ENCODE peak calls at places on chromosomes 7 and 10, in four cellular contexts. Z, G, E and Q are unnamed samples.

GRCh38 chr7:48350515-48350914 is 179.3 kb downstream of the ABCA13 start:
- DNase-seq in E (no peak), Z (no peak), G (no peak), Q (no peak)

GRCh38 chr7:33339074-33339805 is 209.9 kb downstream of the BBS9 start:
- DNase-seq in Z (no peak), E (no peak), G (no peak), Q (no peak)

GRCh38 chr7:15749631-15750030 is 63.1 kb upstream of the MEOX2 start:
- DNase-seq in G (no peak), E (no peak), Z (no peak), Q (no peak)

GRCh38 chr10:5447611-5448071 is 35.3 kb downstream of the NET1 start:
- DNase-seq in Z (no peak), E (no peak), G (no peak), Q (no peak)

GRCh38 chr7:113731571-113731970 is 187.2 kb downstream of the PPP1R3A start:
- DNase-seq in G (no peak), Z (no peak), E (no peak), Q (no peak)

GRCh38 chr7:156219307-156220077 is 407.2 kb upstream of the SHH start:
- DNase-seq in G (no peak), E (no peak), Z (no peak), Q (no peak)

GRCh38 chr10:126376956-126377355 is 11.3 kb downstream of the ADAM12 start:
- DNase-seq in E (no peak), Z (no peak), G (no peak), Q (no peak)

GRCh38 chr10:2262333-2262732 is 525.0 kb upstream of the ADARB2 start:
- DNase-seq in E (no peak), G (no peak), Z (no peak), Q (no peak)

GRCh38 chr10:64170791-64171190 is 649.6 kb downstream of the REEP3 start:
- DNase-seq in Z (no peak), E (no peak), G (no peak), Q (no peak)

GRCh38 chr10:17026686-17027485 is 102.7 kb downstream of the CUBN start:
- DNase-seq in E (no peak), Z (peak; percentile 57), G (no peak), Q (peak; percentile 60)

GRCh38 chr7:47651355-47652317 is 69.7 kb upstream of the TNS3 start:
- DNase-seq in Z (no peak), G (peak; percentile 99), E (peak; percentile 30), Q (no peak)

GRCh38 chr10:78338717-78339116 is 305.1 kb downstream of the RPS24 start:
- DNase-seq in G (no peak), E (no peak), Z (no peak), Q (peak; percentile 4)

GRCh38 chr7:137718360-137718759 is 128.4 kb downstream of the DGKI start:
- DNase-seq in E (no peak), Z (no peak), G (no peak), Q (no peak)

GRCh38 chr10:110273474-110273873 is 31.2 kb downstream of the SMNDC1 start:
- DNase-seq in E (no peak), G (peak; percentile 43), Z (peak; percentile 8), Q (peak; percentile 24)

GRCh38 chr7:139613971-139614411 is 90.5 kb downstream of the CLEC2L start:
- DNase-seq in E (no peak), G (no peak), Z (no peak), Q (no peak)

GRCh38 chr10:73218466-73219191 is 28.4 kb downstream of the DNAJC9 start:
- DNase-seq in Z (no peak), G (no peak), E (peak; percentile 6), Q (no peak)

GRCh38 chr10:8520382-8520781 is 465.9 kb downstream of the GATA3 start:
- DNase-seq in E (no peak), Z (no peak), G (no peak), Q (no peak)
- TF ChIP-seq CTCF in E (no peak), Z (no peak), G (peak; percentile 6), Q (no peak)

DNA sequence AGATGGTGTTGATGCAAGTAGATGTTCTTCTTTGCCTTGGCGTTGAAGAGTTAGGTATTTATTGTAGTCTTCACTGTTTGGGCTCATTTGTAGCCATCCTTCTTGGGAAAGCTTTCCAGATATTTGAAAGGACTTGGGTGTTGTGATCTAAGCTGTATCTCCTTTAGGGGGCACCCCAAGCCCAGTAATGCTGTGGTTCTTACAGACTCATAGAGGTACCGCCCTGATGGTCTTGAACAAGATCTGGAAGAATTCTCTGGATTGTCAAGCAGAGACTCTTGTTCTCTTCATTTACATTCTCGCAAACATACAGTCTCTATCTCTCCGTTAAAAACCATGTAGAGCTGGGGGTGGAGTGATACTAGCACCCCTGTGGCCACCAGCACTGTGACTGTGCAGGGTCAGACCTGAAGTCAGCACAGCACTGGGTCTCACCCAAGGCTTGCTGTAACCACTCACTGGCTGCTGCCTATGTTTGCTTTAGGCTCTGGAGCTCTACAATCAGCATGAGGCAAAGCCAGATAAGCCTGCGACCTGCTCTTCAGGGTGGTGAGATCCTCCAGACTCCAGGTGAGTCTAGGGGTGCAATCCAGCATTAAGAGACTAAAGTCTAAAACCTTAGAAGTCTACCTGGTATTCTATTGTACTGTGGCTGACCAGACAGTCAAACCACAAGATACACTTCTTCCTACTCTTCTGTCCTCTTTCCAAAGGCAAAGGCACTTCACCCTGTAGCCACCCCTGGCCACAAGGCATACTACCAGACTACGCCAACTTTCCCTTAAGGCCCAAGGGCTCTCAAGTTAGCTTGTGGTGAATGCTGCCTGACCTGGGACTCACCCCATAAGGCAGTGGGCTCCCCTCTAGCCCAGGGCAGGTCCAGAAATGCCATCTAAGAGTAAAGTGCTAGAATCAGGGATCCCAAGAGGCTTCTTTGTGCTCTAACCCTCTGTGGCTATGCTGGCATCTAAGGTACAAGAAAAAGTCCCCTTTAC is 209.7 kb upstream of the TMEM196 start:
- DNase-seq in E (peak; percentile 61), G (peak; percentile 75), Z (no peak), Q (no peak)
- TF ChIP-seq CTCF in E (no peak), G (peak; percentile 71), Z (no peak), Q (no peak)

DNA sequence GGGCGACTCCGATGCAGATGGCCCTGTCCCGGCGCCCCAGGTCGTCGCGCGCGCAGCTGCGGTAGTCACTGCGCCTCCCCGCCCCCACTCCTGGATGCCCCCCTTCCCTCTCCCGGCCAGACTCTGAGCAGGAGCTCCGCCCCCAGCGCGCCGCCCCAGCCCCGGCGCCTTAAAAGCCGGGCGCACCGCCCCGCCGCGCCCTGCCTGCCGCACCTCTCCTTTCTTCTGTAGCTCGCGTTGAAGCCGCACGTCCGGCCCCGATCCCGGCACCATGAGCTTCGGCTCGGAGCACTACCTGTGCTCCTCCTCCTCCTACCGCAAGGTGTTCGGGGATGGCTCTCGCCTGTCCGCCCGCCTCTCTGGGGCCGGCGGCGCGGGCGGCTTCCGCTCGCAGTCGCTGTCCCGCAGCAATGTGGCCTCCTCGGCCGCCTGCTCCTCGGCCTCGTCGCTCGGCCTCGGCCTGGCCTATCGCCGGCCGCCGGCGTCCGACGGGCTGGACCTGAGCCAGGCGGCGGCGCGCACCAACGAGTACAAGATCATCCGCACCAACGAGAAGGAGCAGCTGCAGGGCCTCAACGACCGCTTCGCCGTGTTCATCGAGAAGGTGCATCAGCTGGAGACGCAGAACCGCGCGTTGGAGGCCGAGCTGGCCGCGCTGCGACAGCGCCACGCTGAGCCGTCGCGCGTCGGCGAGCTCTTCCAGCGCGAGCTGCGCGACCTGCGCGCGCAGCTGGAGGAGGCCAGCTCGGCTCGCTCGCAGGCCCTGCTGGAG is at the start of gene INA:
- DNase-seq in Z (no peak), E (peak; percentile 20), G (no peak), Q (no peak)
- TF ChIP-seq CTCF in Z (no peak), E (no peak), G (no peak), Q (no peak)

GRCh38 chr7:21719846-21720245 is 177.0 kb downstream of the DNAH11 start:
- DNase-seq in G (no peak), E (no peak), Z (no peak), Q (no peak)

GRCh38 chr7:21717323-21717722 is 174.5 kb downstream of the DNAH11 start:
- DNase-seq in G (no peak), E (no peak), Z (no peak), Q (no peak)

GRCh38 chr7:21724562-21724961 is 181.7 kb downstream of the DNAH11 start:
- DNase-seq in G (no peak), E (no peak), Z (no peak), Q (no peak)

GRCh38 chr7:21722371-21722770 is 179.5 kb downstream of the DNAH11 start:
- DNase-seq in Z (no peak), G (no peak), E (no peak), Q (no peak)
- TF ChIP-seq CTCF in Z (no peak), G (no peak), E (peak; percentile 63), Q (no peak)